ENCODE peak calls at places on chromosomes 12 and 14, in five cellular contexts. L is AG09309, G is tibial artery, N is ascending aorta, T is lower leg skin. J is an unnamed sample.

GRCh38 chr12:103748002-103748401 is 93.0 kb downstream of the NT5DC3 start:
- DNase-seq in T (no peak), L (no peak), G (no peak), N (no peak), J (no peak)

GRCh38 chr14:60315591-60315990 is 66.6 kb downstream of the PPM1A start:
- DNase-seq in T (no peak), L (no peak), N (no peak), G (no peak), J (no peak)

GRCh38 chr12:91633734-91634357 is 451.2 kb upstream of the DCN start:
- DNase-seq in T (no peak), G (no peak), L (no peak), N (no peak), J (no peak)

GRCh38 chr12:118059645-118060275 is 1.2 kb downstream of the WSB2 start:
- DNase-seq in L (no peak), G (no peak), T (no peak), N (no peak), J (no peak)

GRCh38 chr12:92961949-92962348 is 32.9 kb upstream of the EEA1 start:
- DNase-seq in L (no peak), N (no peak), G (no peak), T (no peak), J (no peak)

GRCh38 chr14:58822856-58823255 is 185.1 kb downstream of the DACT1 start:
- DNase-seq in G (no peak), N (no peak), L (no peak), T (no peak), J (no peak)

GRCh38 chr12:41917827-41918445 is 226.7 kb downstream of the GXYLT1 start:
- DNase-seq in T (no peak), G (no peak), N (no peak), L (no peak), J (no peak)

GRCh38 chr14:45990252-45990651 is 661.3 kb downstream of the RPL10L start:
- DNase-seq in T (no peak), L (no peak), N (no peak), G (no peak), J (no peak)

GRCh38 chr12:95541436-95541835 is 9.8 kb downstream of the USP44 start:
- DNase-seq in L (no peak), T (no peak), G (no peak), N (no peak), J (no peak)

GRCh38 chr12:56759270-56759908 is 3.7 kb upstream of the HSD17B6 start:
- DNase-seq in L (no peak), N (no peak), T (no peak), G (no peak), J (no peak)

GRCh38 chr12:122545855-122546254 is 18.8 kb downstream of the KNTC1 start:
- DNase-seq in T (no peak), N (no peak), G (no peak), L (no peak), J (peak)

GRCh38 chr14:29166507-29166906 is 399.9 kb downstream of the FOXG1 start:
- DNase-seq in L (no peak), T (no peak), G (no peak), N (no peak), J (no peak)

GRCh38 chr12:109716512-109717389 is 3.1 kb downstream of the FAM222A start:
- DNase-seq in G (no peak), T (peak), L (no peak), N (no peak), J (no peak)

GRCh38 chr12:24396266-24396665 is 446.8 kb upstream of the SOX5 start:
- DNase-seq in N (no peak), L (no peak), G (no peak), T (no peak), J (no peak)

GRCh38 chr12:28933864-28934527 is 215.1 kb upstream of the FAR2 start:
- DNase-seq in T (no peak), L (no peak), G (no peak), N (no peak), J (no peak)

GRCh38 chr14:76870146-76870545 is 43.9 kb downstream of the LRRC74A start:
- DNase-seq in N (no peak), T (no peak), G (no peak), L (no peak), J (no peak)

GRCh38 chr12:12384601-12385321 is 27.9 kb downstream of the BORCS5 start:
- DNase-seq in T (no peak), N (no peak), L (no peak), G (no peak), J (no peak)

GRCh38 chr12:132921685-132922084 is 34.3 kb upstream of the CHFR start:
- DNase-seq in N (no peak), T (no peak), L (no peak), G (no peak), J (no peak)

GRCh38 chr12:75707983-75708382 is 196.6 kb upstream of the KRR1 start:
- DNase-seq in L (no peak), G (no peak), N (no peak), T (no peak), J (no peak)

GRCh38 chr12:88993655-88994054 is 358.6 kb downstream of the DUSP6 start:
- DNase-seq in N (no peak), L (peak), G (no peak), T (no peak), J (peak)

GRCh38 chr12:51000245-51000644 is 25.9 kb downstream of the SLC11A2 start:
- DNase-seq in T (no peak), N (no peak), L (no peak), G (no peak), J (no peak)

GRCh38 chr12:24012528-24012927 is 63.1 kb upstream of the SOX5 start:
- DNase-seq in N (no peak), T (no peak), L (no peak), G (no peak), J (no peak)

GRCh38 chr12:120367924-120368788 is 808 bp downstream of the MSI1 start:
- DNase-seq in N (no peak), T (no peak), L (no peak), G (no peak), J (peak)

GRCh38 chr14:24956104-24956503 is 93.8 kb downstream of the STXBP6 start:
- DNase-seq in L (no peak), N (no peak), T (no peak), G (no peak), J (no peak)

GRCh38 chr14:24948261-24948847 is 101.6 kb downstream of the STXBP6 start:
- DNase-seq in G (no peak), T (no peak), N (no peak), L (no peak), J (no peak)

GRCh38 chr14:24954037-24954696 is 95.8 kb downstream of the STXBP6 start:
- DNase-seq in L (no peak), T (no peak), N (no peak), G (no peak), J (no peak)

GRCh38 chr14:24954697-24955037 is 95.3 kb downstream of the STXBP6 start:
- DNase-seq in L (no peak), G (no peak), N (no peak), T (no peak), J (no peak)

GRCh38 chr14:24952851-24953666 is 96.9 kb downstream of the STXBP6 start:
- DNase-seq in T (no peak), G (no peak), L (no peak), N (no peak), J (no peak)
- TF ChIP-seq CTCF in T (no peak), G (no peak), L (no peak), N (no peak), J (no peak)

DNA sequence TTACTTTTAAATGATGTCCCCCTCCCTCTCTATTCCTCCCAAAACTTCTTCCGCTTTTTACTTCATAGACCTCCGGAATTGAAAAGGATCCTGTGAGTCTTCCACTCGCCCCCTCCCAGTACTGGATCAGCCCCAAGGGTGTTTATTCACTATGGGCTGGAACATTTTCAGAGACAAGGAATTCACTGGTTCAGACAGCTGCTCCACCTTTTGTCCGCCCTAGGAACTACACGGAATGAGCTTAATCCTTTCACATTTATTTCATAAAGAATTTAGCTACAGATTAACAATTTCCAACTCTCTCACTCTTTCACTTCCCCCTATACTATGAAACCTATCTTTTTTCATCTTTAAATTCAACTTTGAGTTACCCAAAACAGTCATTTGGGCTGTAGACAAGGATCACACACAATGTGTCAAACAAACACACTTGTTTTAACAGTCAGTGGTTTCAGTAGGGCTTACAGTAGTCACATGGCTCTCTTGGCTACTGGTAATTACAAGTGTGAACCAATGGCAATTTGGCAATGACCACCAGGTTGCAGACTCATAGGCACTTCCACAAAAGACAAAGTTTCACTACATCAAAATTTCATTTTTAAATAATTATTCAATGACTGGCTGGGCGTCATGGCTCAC is 20.6 kb downstream of the CNIH1 start:
- DNase-seq in N (no peak), G (no peak), L (no peak), T (no peak), J (no peak)
- TF ChIP-seq CTCF in N (peak), G (peak), L (peak), T (no peak), J (peak)

DNA sequence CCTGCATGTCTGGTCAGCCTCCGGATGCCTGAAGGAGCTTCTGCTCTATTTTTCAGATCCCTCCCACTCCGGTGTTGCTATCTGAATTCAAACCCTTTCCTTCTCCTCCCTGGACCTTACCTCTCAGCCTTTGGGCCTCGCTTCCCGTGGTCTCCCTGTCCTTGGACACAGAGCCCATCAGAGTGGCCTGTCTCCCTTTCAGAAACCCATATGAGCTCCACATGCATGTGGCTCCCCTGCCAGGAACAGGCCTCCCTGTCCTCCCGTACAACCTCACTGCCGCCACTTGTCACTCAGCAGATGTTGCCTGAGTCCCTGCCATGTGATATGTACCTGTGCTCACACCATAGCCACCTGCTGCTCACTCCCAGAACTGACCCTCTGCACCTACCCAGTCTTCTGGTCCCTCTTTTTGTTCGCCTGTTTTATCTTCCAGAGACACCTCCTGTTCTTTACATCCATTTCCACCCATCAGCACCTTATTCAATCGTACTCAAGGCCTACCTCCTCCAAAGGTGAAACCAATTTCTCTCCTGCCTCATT is 182.5 kb downstream of the ZFP36L1 start:
- DNase-seq in N (no peak), L (no peak), T (no peak), G (peak), J (no peak)
- TF ChIP-seq CTCF in N (no peak), L (no peak), T (no peak), G (no peak), J (no peak)

DNA sequence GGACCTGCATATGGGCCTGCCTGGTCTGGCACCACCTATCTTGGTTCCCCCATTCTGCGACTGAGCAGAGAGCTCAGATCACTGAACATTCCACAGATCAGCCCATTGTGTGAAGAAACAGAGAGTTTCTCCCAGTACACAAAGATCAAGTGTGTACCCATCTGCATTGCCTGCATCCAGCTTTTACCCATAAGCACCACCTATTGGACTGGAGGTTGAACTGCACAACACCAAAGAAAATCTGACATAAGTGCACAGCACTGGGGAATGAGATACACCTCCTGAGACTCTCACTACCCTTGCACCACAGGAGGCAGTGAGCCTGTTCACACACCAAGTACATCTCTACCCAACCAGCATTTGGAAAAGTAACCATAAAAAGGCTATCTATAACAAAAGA is 362.6 kb upstream of the CLEC14A start:
- DNase-seq in N (no peak), G (no peak), L (no peak), T (no peak), J (no peak)
- TF ChIP-seq CTCF in N (no peak), G (no peak), L (no peak), T (no peak), J (peak)

DNA sequence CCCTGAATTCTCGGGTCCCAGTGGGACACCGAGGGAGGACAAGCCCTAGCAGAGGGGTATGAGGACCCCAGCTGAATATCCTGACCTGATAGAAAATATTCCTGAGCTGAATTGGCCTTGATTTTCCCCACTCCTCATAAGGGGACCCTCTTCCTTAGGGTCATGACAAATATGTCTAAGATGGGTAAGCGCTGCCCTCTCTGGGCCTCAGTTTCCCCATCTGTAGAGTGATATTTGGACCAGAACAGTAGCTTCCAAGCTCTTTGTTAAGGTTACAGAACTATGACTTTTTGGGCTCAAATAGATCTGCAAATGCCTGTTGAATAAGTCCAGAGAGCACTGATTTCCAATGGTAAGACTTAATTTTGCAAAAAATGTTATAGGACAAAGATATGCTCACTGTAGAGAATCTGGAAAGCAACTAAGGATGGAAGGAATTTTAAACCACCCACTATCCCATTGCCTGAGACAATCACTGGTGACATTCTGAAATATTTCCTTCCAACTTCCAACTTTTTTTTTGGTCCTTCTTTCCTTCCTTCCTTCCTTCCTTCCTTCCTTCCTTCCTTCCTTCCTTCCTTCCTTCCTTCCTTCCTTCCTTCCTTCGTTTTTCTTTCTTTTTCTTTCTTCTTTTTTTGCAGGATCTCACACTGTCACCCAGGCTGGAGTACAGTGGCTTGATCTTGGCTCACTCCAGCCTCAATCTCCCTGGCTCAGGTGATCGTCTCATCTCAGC is 32.0 kb downstream of the MYL2 start:
- DNase-seq in G (no peak), T (no peak), L (no peak), N (no peak), J (no peak)
- TF ChIP-seq CTCF in G (no peak), T (no peak), L (no peak), N (no peak), J (peak)

GRCh38 chr12:54566792-54567191 is 17.4 kb downstream of the PDE1B start:
- DNase-seq in L (no peak), N (no peak), G (no peak), T (no peak), J (no peak)
- TF ChIP-seq CTCF in L (no peak), N (no peak), G (no peak), T (no peak), J (no peak)

DNA sequence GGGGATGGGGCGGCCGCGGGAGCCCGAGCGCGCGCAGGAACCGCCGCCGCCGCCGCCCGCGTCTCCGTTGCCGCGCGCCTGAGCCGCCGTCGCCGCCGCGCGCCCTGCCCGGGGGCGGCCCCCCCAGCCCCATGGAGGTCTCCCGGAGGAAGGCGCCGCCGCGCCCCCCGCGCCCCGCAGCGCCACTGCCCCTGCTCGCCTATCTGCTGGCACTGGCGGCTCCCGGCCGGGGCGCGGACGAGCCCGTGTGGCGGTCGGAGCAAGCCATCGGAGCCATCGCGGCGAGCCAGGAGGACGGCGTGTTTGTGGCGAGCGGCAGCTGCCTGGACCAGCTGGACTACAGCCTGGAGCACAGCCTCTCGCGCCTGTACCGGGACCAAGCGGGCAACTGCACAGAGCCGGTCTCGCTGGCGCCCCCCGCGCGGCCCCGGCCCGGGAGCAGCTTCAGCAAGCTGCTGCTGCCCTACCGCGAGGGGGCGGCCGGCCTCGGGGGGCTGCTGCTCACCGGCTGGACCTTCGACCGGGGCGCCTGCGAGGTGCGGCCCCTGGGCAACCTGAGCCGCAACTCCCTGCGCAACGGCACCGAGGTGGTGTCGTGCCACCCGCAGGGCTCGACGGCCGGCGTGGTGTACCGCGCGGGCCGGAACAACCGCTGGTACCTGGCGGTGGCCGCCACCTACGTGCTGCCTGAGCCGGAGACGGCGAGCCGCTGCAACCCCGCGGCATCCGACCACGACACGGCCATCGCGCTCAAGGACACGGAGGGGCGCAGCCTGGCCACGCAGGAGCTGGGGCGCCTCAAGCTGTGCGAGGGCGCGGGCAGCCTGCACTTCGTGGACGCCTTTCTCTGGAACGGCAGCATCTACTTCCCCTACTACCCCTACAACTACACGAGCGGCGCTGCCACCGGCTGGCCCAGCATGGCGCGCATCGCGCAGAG is 734 bp downstream of the PLXNC1 start:
- DNase-seq in T (no peak), N (no peak), L (no peak), G (no peak), J (peak)
- TF ChIP-seq CTCF in T (no peak), N (no peak), L (no peak), G (no peak), J (peak)

GRCh38 chr12:30515351-30515750 is 180.3 kb downstream of the IPO8 start:
- DNase-seq in N (no peak), L (no peak), G (no peak), T (no peak), J (no peak)
- TF ChIP-seq CTCF in N (no peak), L (no peak), G (peak), T (no peak), J (no peak)

DNA sequence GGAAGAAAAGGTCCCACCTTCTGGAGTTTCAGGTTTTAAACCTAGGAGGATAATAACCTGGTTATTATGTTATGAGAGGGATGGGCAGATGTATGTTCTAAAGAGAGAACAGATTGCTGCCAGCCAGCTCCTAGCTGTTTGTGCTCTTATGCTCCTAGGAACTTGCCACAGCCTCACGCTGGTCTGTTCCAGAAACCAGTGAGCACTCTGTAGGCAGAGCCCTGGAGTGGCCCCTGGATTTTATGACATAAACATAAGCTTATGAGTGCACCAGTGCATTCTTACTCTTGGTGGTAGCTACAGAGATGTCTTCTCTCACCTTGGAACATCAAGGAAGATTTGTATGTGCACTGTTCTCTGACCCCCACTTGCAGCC is 27.7 kb downstream of the KLC1 start:
- DNase-seq in L (no peak), T (no peak), G (no peak), N (no peak), J (no peak)
- TF ChIP-seq CTCF in L (no peak), T (no peak), G (no peak), N (no peak), J (no peak)

DNA sequence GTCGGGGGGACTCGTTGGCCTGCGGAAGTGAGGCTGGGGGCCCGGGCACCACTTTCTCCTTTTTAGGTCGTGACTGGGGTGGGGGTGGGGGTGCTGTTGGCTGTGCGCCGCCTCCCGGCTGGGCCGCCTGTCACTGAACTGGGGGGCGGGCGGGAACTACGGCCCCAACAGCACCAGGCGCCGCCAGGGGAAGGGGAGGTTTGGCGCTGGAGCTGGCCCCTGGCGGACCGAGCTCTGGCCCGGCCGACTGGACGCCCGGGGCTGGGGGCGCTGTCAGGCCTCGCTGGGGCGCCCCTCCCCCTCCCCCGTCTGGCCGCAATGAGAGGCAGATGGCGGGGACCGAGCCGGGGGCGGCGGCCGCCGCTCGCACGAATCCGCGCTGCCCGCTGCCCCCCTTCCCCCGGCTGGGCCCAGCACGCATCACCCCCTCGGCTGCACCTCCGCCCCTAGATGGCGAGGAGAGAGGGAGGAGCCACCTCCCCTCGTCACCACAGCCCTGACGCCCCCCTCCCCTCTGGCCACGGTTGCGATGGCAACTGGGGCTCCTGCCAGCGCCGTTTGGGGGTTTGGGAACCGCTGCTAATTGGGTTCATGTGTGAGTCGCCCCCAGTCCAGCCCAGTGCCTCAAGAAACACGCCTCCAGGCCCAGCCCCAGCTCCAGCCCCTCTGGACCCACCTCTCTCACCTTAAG is 723 bp downstream of the NFATC4 start:
- DNase-seq in T (no peak), G (peak), L (peak), N (peak), J (peak)
- TF ChIP-seq CTCF in T (no peak), G (no peak), L (peak), N (no peak), J (no peak)

J was measured in GM13977.